ENCODE peak calls at places on chromosomes 12 and 14, in eight cellular contexts. S, C, O, K, Q, G, Y and L are unnamed samples.

GRCh38 chr12:64568313-64568712 is 42.0 kb upstream of the RASSF3 start:
- ATAC-seq in S (no peak), C (no peak), O (no peak), K (no peak), Q (peak), G (no peak), Y (no peak), L (no peak)

GRCh38 chr12:104243971-104244370 is 28.4 kb downstream of the TXNRD1 start:
- ATAC-seq in S (no peak), C (no peak), O (no peak), K (no peak), Q (no peak), G (no peak), Y (no peak), L (no peak)

GRCh38 chr14:92717571-92718042 is 30.8 kb downstream of the LGMN start:
- ATAC-seq in S (no peak), C (peak), O (no peak), K (no peak), Q (no peak), G (no peak), Y (no peak), L (no peak)

GRCh38 chr12:128754275-128754674 is 69.5 kb downstream of the SLC15A4 start:
- ATAC-seq in S (peak), C (no peak), O (no peak), K (no peak), Q (no peak), G (no peak), Y (no peak), L (no peak)

GRCh38 chr12:111828338-111828979 is 13.6 kb upstream of the MAPKAPK5 start:
- ATAC-seq in S (no peak), C (no peak), O (no peak), K (no peak), Q (no peak), G (no peak), Y (no peak), L (no peak)

GRCh38 chr14:79011091-79011919 is 841.1 kb downstream of the NRXN3 start:
- ATAC-seq in S (no peak), C (no peak), O (no peak), K (no peak), Q (peak), G (peak), Y (peak), L (no peak)

GRCh38 chr12:28360253-28360652 is 170.0 kb downstream of the CCDC91 start:
- ATAC-seq in S (no peak), C (no peak), O (no peak), K (no peak), Q (no peak), G (no peak), Y (no peak), L (no peak)

GRCh38 chr12:72872488-72872887 is 600.3 kb downstream of the TRHDE start:
- ATAC-seq in S (no peak), C (no peak), O (no peak), K (no peak), Q (no peak), G (no peak), Y (no peak), L (no peak)

GRCh38 chr12:54948171-54948570 is 36.4 kb downstream of the TESPA1 start:
- ATAC-seq in S (no peak), C (no peak), O (no peak), K (no peak), Q (no peak), G (no peak), Y (no peak), L (no peak)

GRCh38 chr14:28565345-28565744 is 201.2 kb upstream of the FOXG1 start:
- ATAC-seq in S (no peak), C (no peak), O (no peak), K (no peak), Q (no peak), G (no peak), Y (no peak), L (no peak)

GRCh38 chr14:33375781-33376180 is 437.1 kb downstream of the NPAS3 start:
- ATAC-seq in S (no peak), C (no peak), O (no peak), K (no peak), Q (no peak), G (no peak), Y (no peak), L (no peak)

GRCh38 chr14:59246566-59246965 is 58.1 kb downstream of the DAAM1 start:
- ATAC-seq in S (no peak), C (no peak), O (no peak), K (no peak), Q (no peak), G (no peak), Y (no peak), L (no peak)

GRCh38 chr12:12673296-12673695 is 22.7 kb downstream of the GPR19 start:
- ATAC-seq in S (no peak), C (no peak), O (no peak), K (no peak), Q (no peak), G (no peak), Y (no peak), L (no peak)

GRCh38 chr14:55588259-55588699 is 8.3 kb downstream of the KTN1 start:
- ATAC-seq in S (no peak), C (no peak), O (peak), K (peak), Q (no peak), G (peak), Y (no peak), L (no peak)

GRCh38 chr14:81471062-81471461 is 62.6 kb downstream of the SEL1L start:
- ATAC-seq in S (no peak), C (no peak), O (no peak), K (no peak), Q (no peak), G (no peak), Y (peak), L (no peak)

GRCh38 chr12:55742719-55743130 is at the start of gene GDF11:
- ATAC-seq in S (no peak), C (peak), O (peak), K (peak), Q (peak), G (peak), Y (peak), L (peak)

GRCh38 chr12:64760808-64761573 is 1.8 kb upstream of the GNS start:
- ATAC-seq in S (no peak), C (no peak), O (no peak), K (no peak), Q (no peak), G (no peak), Y (no peak), L (no peak)

GRCh38 chr12:23356927-23357708 is 592.4 kb downstream of the SOX5 start:
- ATAC-seq in S (no peak), C (no peak), O (no peak), K (no peak), Q (no peak), G (no peak), Y (no peak), L (no peak)

GRCh38 chr14:105616802-105617192 is 90.4 kb downstream of the TMEM121 start:
- ATAC-seq in S (peak), C (no peak), O (peak), K (no peak), Q (peak), G (no peak), Y (no peak), L (no peak)

GRCh38 chr12:40331886-40332285 is 107.1 kb downstream of the LRRK2 start:
- ATAC-seq in S (no peak), C (no peak), O (no peak), K (no peak), Q (peak), G (no peak), Y (no peak), L (no peak)

GRCh38 chr12:95124106-95124505 is 50.7 kb upstream of the NR2C1 start:
- ATAC-seq in S (no peak), C (no peak), O (no peak), K (no peak), Q (peak), G (no peak), Y (no peak), L (peak)

GRCh38 chr14:23215421-23215820 is 22.3 kb upstream of the RNF212B start:
- ATAC-seq in S (no peak), C (no peak), O (no peak), K (no peak), Q (no peak), G (no peak), Y (no peak), L (no peak)

GRCh38 chr12:89873745-89874144 is 165.1 kb upstream of the ATP2B1 start:
- ATAC-seq in S (no peak), C (no peak), O (no peak), K (no peak), Q (no peak), G (peak), Y (no peak), L (no peak)

GRCh38 chr12:118748478-118749380 is 232.6 kb upstream of the SRRM4 start:
- ATAC-seq in S (no peak), C (no peak), O (no peak), K (no peak), Q (no peak), G (no peak), Y (no peak), L (no peak)

GRCh38 chr14:75461755-75462349 is 34.0 kb downstream of the JDP2 start:
- ATAC-seq in S (no peak), C (no peak), O (no peak), K (no peak), Q (no peak), G (no peak), Y (no peak), L (no peak)

GRCh38 chr12:106321139-106321850 is 18.8 kb downstream of the TCP11L2 start:
- ATAC-seq in S (no peak), C (no peak), O (peak), K (no peak), Q (no peak), G (no peak), Y (no peak), L (peak)